ENCODE peak calls at places on chromosomes 2 and 18, in ten cellular contexts. I, K, S, X, Q, R, D, T, U and V are unnamed samples.

GRCh38 chr2:216571178-216571908 is 61.9 kb upstream of the IGFBP2 start:
- DNase-seq in D (no peak), X (no peak), Q (no peak), U (no peak), I (no peak), R (no peak), K (no peak), T (no peak), S (no peak), V (no peak)

GRCh38 chr2:209933499-209934458 is 68.7 kb upstream of the RPE start:
- DNase-seq in I (no peak), Q (no peak), K (peak), U (peak), X (no peak), R (no peak), S (no peak), T (no peak), D (no peak), V (no peak)

GRCh38 chr2:228446732-228447131 is 265.2 kb upstream of the SPHKAP start:
- DNase-seq in R (no peak), I (no peak), T (no peak), K (no peak), Q (no peak), S (no peak), U (no peak), D (no peak), X (no peak), V (no peak)

GRCh38 chr2:200099271-200099670 is 143.9 kb downstream of the MAIP1 start:
- DNase-seq in X (no peak), D (no peak), I (no peak), R (no peak), S (no peak), U (no peak), K (no peak), Q (no peak), T (no peak), V (no peak)

GRCh38 chr2:6972067-6972710 is 55.0 kb downstream of the RNF144A start:
- DNase-seq in K (no peak), T (no peak), S (no peak), U (no peak), Q (no peak), R (no peak), I (no peak), X (no peak), D (no peak), V (no peak)

GRCh38 chr18:46706968-46707367 is 49.9 kb downstream of the ST8SIA5 start:
- DNase-seq in I (no peak), R (no peak), T (no peak), D (no peak), U (no peak), S (no peak), K (peak), X (no peak), Q (no peak), V (no peak)

GRCh38 chr2:118750959-118751565 is 96.4 kb downstream of the EN1 start:
- DNase-seq in S (no peak), D (no peak), X (no peak), I (no peak), K (no peak), Q (no peak), T (no peak), U (peak), R (no peak), V (no peak)

GRCh38 chr18:79384151-79384807 is 11.5 kb upstream of the NFATC1 start:
- DNase-seq in I (no peak), D (no peak), K (no peak), T (no peak), X (no peak), U (no peak), Q (no peak), S (no peak), R (no peak), V (no peak)

GRCh38 chr2:1747065-1747941 is 3.0 kb upstream of the PXDN start:
- DNase-seq in R (no peak), S (no peak), D (no peak), U (no peak), I (no peak), X (no peak), K (no peak), T (no peak), Q (no peak), V (no peak)

GRCh38 chr2:113266431-113266830 is 12.3 kb downstream of the PAX8 start:
- DNase-seq in Q (no peak), X (no peak), K (no peak), U (no peak), T (no peak), D (no peak), I (no peak), R (no peak), S (no peak), V (no peak)

GRCh38 chr2:232328038-232328435 is 50.5 kb upstream of the ALPP start:
- DNase-seq in K (no peak), U (no peak), R (no peak), X (no peak), T (no peak), I (no peak), D (no peak), Q (no peak), S (no peak), V (no peak)

GRCh38 chr2:232522014-232522854 is 2.0 kb downstream of the PRSS56 start:
- DNase-seq in T (peak), D (peak), X (peak), U (no peak), K (peak), S (no peak), Q (peak), I (peak), R (peak), V (peak)

GRCh38 chr2:106534471-106534870 is 47.3 kb downstream of the CD8B2 start:
- DNase-seq in T (no peak), D (no peak), I (no peak), U (no peak), Q (no peak), X (no peak), S (no peak), R (no peak), K (no peak), V (no peak)

GRCh38 chr2:45869165-45869501 is 217.7 kb downstream of the PRKCE start:
- DNase-seq in I (no peak), K (no peak), U (peak), D (no peak), S (no peak), R (no peak), Q (no peak), X (no peak), T (no peak), V (no peak)

GRCh38 chr2:236546561-236546961 is 23.1 kb upstream of the ACKR3 start:
- DNase-seq in I (no peak), D (no peak), U (no peak), R (no peak), T (no peak), S (no peak), K (no peak), X (no peak), Q (no peak), V (no peak)

GRCh38 chr2:128687551-128687945 is 368.9 kb upstream of the HS6ST1 start:
- DNase-seq in T (no peak), K (no peak), S (no peak), X (no peak), I (no peak), R (no peak), Q (no peak), D (no peak), U (no peak), V (no peak)